ENCODE peak calls at places on chromosome 1, in four cellular contexts. R, U, Q and W are unnamed samples. For H3K79me2, the result is how much of the 10 kb centered on the place peaks cover.

GRCh38 chr1:173527151-173527826 is 50.2 kb downstream of the PRDX6 start:
- DNase-seq in R (no peak), U (no peak), Q (peak), W (no peak)

GRCh38 chr1:40404670-40405462 is 31.3 kb downstream of the SMAP2 start:
- DNase-seq in Q (peak), R (peak), U (peak), W (peak)

GRCh38 chr1:16031551-16031950 is 9.7 kb downstream of the CLCNKA start:
- DNase-seq in R (peak), U (no peak), Q (no peak), W (no peak)

GRCh38 chr1:119323216-119323982 is 45.2 kb upstream of the HAO2 start:
- DNase-seq in U (no peak), Q (no peak), R (no peak), W (peak)

GRCh38 chr1:37434292-37434907 is 40.0 kb upstream of the ZC3H12A start:
- DNase-seq in Q (no peak), U (peak), R (peak), W (peak)

GRCh38 chr1:44254392-44254791 is 41.1 kb downstream of the DMAP1 start:
- DNase-seq in Q (no peak), R (no peak), U (no peak), W (no peak)

GRCh38 chr1:23979387-23980005 is 631 bp downstream of the SRSF10 start:
- DNase-seq in R (no peak), U (peak), Q (no peak), W (no peak)

GRCh38 chr1:2650967-2651645 is 18.3 kb upstream of the MMEL1 start:
- DNase-seq in U (no peak), Q (no peak), R (peak), W (no peak)

GRCh38 chr1:190583862-190584261 is 106.2 kb upstream of the BRINP3 start:
- DNase-seq in R (no peak), Q (no peak), U (no peak), W (no peak)

GRCh38 chr1:46134660-46135331 is 2.4 kb upstream of the PIK3R3 start:
- DNase-seq in Q (peak), R (peak), U (no peak), W (no peak)

GRCh38 chr1:156020293-156021086 is at the start of gene SSR2:
- DNase-seq in Q (peak), U (peak), R (peak), W (peak)

GRCh38 chr1:116448785-116449385 is 75.8 kb downstream of the ATP1A1 start:
- DNase-seq in R (peak), U (no peak), Q (peak), W (no peak)

GRCh38 chr1:177741476-177741875 is 228.4 kb downstream of the SEC16B start:
- DNase-seq in Q (no peak), U (no peak), R (no peak), W (no peak)

GRCh38 chr1:147496571-147496970 is 44.7 kb upstream of the BCL9 start:
- DNase-seq in R (peak), U (peak), Q (no peak), W (no peak)
- H3K79me2 ChIP-seq in R (under half), U (under half), Q (under half), W (under half)

GRCh38 chr1:51093566-51093965 is 8.5 kb upstream of the C1orf185 start:
- DNase-seq in R (no peak), Q (no peak), U (no peak), W (no peak)

GRCh38 chr1:51086496-51087271 is 15.3 kb upstream of the C1orf185 start:
- DNase-seq in R (no peak), U (peak), Q (no peak), W (no peak)

DNA sequence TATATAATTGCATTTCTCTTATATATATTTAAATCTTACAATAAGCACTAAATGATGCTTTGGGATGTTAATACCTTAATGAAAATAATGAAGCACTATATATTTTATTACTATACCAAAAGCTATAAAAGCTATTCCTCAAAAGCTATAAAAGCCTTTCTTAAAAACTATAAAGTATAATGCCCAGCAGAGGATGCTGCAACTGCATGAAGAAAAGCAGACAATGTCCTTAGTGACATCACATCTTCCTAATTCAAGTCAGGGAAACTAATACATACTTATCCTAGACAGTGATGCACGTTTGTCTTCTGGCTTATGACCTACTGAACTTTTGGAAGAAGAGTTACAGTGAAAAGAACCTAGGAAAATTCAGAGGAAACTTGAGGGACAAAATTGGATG is 13.6 kb upstream of the C1orf185 start:
- DNase-seq in U (no peak), Q (peak), R (no peak), W (no peak)
- TF ChIP-seq CTCF in U (no peak), Q (peak), R (peak), W (no peak)

GRCh38 chr1:183850852-183851251 is 45.9 kb downstream of the RGL1 start:
- DNase-seq in R (no peak), U (no peak), Q (no peak), W (no peak)
- H3K79me2 ChIP-seq in R (under half), U (under half), Q (under half), W (under half)

GRCh38 chr1:54795100-54795665 is 5.9 kb downstream of the TTC22 start:
- DNase-seq in U (no peak), R (peak), Q (peak), W (no peak)
- TF ChIP-seq CTCF in U (no peak), R (no peak), Q (no peak), W (no peak)